ENCODE peak calls at places on chromosomes 16 and 17, in ten cellular contexts. U is EL; G is fibroblast of mammary gland; L is AG09309; T is tibial artery; O is spleen; S is hepatocyte; P is C1 segment of cervical spinal cord; W is activated CD4-positive, alpha-beta T cell treated with anti-CD3 and anti-CD28 coated beads, Interleukin-2, amount 50 U/mL, for 1 hour; C is T-helper 17 cell. I is an unnamed sample.

GRCh38 chr16:30805370-30806169 is 18.6 kb upstream of the ZNF629 start:
- DNase-seq in U (peak; percentile 81), G (peak; percentile 74), L (no peak), T (peak; percentile 92), O (peak; percentile 93), S (peak; percentile 93), P (peak; percentile 85), W (peak; percentile 51), C (no peak), I (peak; percentile 54)

GRCh38 chr17:19409509-19409908 is 1.5 kb upstream of the RNF112 start:
- DNase-seq in U (peak; percentile 92), G (peak; percentile 89), L (no peak), T (no peak), O (no peak), S (peak; percentile 50), P (no peak), W (no peak), C (no peak), I (no peak)

GRCh38 chr17:21368545-21369246 is 7.5 kb upstream of the KCNJ12 start:
- DNase-seq in U (peak; percentile 14), G (no peak), L (no peak), T (no peak), O (no peak), S (no peak), P (no peak), W (no peak), C (no peak), I (no peak)

GRCh38 chr17:81509048-81509686 is 3.4 kb downstream of the ACTG1 start:
- DNase-seq in U (peak; percentile 65), G (peak; percentile 41), L (no peak), T (no peak), O (no peak), S (no peak), P (no peak), W (no peak), C (no peak), I (no peak)

GRCh38 chr16:66598111-66598510 is 6.4 kb upstream of the CMTM3 start:
- DNase-seq in U (no peak), G (no peak), L (no peak), T (no peak), O (peak; percentile 14), S (no peak), P (no peak), W (no peak), C (no peak), I (no peak)

GRCh38 chr16:55575621-55576020 is 9.1 kb downstream of the CAPNS2 start:
- DNase-seq in U (no peak), G (no peak), L (no peak), T (no peak), O (no peak), S (no peak), P (no peak), W (no peak), C (no peak), I (no peak)

GRCh38 chr17:6508519-6509294 is 47.6 kb downstream of the PITPNM3 start:
- DNase-seq in U (no peak), G (no peak), L (no peak), T (peak; percentile 55), O (no peak), S (no peak), P (peak; percentile 34), W (no peak), C (no peak), I (no peak)

GRCh38 chr17:74840989-74841666 is 18.6 kb downstream of the GRIN2C start:
- DNase-seq in U (peak; percentile 40), G (peak; percentile 40), L (no peak), T (peak; percentile 81), O (no peak), S (no peak), P (peak; percentile 87), W (no peak), C (no peak), I (no peak)

GRCh38 chr17:40068917-40069750 is 6.4 kb downstream of the THRA start:
- DNase-seq in U (peak; percentile 81), G (peak; percentile 86), L (peak; percentile 77), T (peak; percentile 98), O (peak; percentile 92), S (peak; percentile 93), P (peak; percentile 98), W (peak; percentile 79), C (peak; percentile 54), I (peak; percentile 59)

GRCh38 chr17:38636054-38636453 is 30.3 kb upstream of the SRCIN1 start:
- DNase-seq in U (no peak), G (no peak), L (no peak), T (peak; percentile 20), O (peak; percentile 44), S (no peak), P (peak; percentile 45), W (no peak), C (no peak), I (no peak)

I was measured in activated B cell treated with CpG ODN at 0.5 μM for 24 hours.